ENCODE peak calls at places on chromosomes 4 and X, in five cellular contexts. C is neural progenitor cell, Y is left ventricle myocardium inferior, Z is right cardiac atrium, B is tibial nerve. G is an unnamed sample.

GRCh38 chrX:107677501-107677901 is 49.2 kb downstream of the PRPS1 start:
- DNase-seq in C (peak; percentile 42), Y (no peak), Z (no peak), B (no peak), G (no peak)

GRCh38 chr4:73727685-73728084 is 12.7 kb upstream of the CXCL8 start:
- DNase-seq in C (no peak), Y (no peak), Z (no peak), B (no peak), G (no peak)

GRCh38 chr4:31054295-31054694 is 334.1 kb downstream of the PCDH7 start:
- DNase-seq in C (no peak), Y (no peak), Z (no peak), B (no peak), G (no peak)

GRCh38 chrX:43469391-43470054 is 186.6 kb upstream of the MAOA start:
- DNase-seq in C (no peak), Y (no peak), Z (no peak), B (no peak), G (no peak)

GRCh38 chr4:47705326-47705981 is 132.4 kb downstream of the CORIN start:
- DNase-seq in C (peak; percentile 42), Y (no peak), Z (no peak), B (no peak), G (no peak)

GRCh38 chrX:125727117-125727516 is 407.4 kb downstream of the TEX13C start:
- DNase-seq in C (no peak), Y (no peak), Z (no peak), B (no peak), G (no peak)

GRCh38 chr4:30863031-30863430 is 142.9 kb downstream of the PCDH7 start:
- DNase-seq in C (no peak), Y (no peak), Z (no peak), B (no peak), G (no peak)

GRCh38 chr4:127138586-127138985 is 494.2 kb upstream of the INTU start:
- DNase-seq in C (no peak), Y (no peak), Z (no peak), B (no peak), G (no peak)

GRCh38 chr4:158572608-158573007 is 50.9 kb downstream of the RXFP1 start:
- DNase-seq in C (no peak), Y (no peak), Z (no peak), B (no peak), G (no peak)

GRCh38 chr4:3307486-3307885 is 14.7 kb downstream of the RGS12 start:
- DNase-seq in C (no peak), Y (no peak), Z (peak; percentile 18), B (peak; percentile 2), G (no peak)

GRCh38 chr4:186684889-186685309 is 38.8 kb downstream of the FAT1 start:
- DNase-seq in C (peak; percentile 25), Y (no peak), Z (no peak), B (no peak), G (no peak)
- H3K27ac ChIP-seq in C (no peak overlapping the region), Y (peak overlapping the region; percentile 61), Z (peak overlapping the region; percentile 70), B (no peak overlapping the region), G (no peak overlapping the region)

GRCh38 chrX:38220936-38221386 is 290 bp upstream of the SRPX start:
- DNase-seq in C (no peak), Y (peak; percentile 52), Z (peak; percentile 81), B (no peak), G (no peak)
- H3K4me3 ChIP-seq in C (peak overlapping the region; percentile 52), Y (peak overlapping the region; percentile 70), Z (peak overlapping the region; percentile 59), B (peak overlapping the region; percentile 67), G (peak overlapping the region; percentile 58)

DNA sequence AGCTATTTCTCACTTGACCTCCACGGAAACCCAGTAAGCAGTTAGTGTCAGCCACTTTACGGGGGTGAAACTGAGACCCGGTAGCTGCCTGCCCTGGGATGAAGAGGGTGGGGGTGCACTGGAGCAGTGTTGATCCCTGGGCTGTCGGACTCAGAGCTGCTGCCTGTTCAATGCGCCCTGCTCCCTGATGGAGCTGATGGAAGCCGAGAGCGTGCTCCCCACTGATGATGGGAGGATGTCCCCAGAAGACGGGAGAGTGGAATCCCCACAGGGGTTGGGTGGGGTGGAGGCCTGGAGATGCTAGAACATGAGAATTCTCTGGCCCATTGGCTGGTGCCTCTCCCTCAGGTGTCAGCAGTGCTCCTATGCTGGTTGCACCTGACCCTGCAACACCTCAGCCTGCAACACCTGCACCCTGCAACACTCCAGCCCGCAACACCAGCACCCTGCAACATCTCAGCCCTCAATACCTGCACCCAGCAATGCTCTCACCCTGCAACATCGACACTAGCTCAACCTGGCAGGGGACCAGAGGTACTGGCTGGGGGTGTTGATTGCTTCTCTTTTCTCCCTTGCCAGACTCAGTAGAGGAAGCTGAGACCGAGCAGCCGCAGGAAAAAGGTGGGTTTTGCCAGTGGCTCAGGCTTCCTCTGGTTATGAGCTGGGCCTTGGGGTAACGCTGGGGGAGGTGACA is 25.7 kb downstream of the SH3TC1 start:
- DNase-seq in C (no peak), Y (no peak), Z (peak; percentile 53), B (no peak), G (no peak)
- H3K27me3 ChIP-seq in C (no peaks in the 10 kb centered on the region), Y (no peaks in the 10 kb centered on the region), Z (no peaks in the 10 kb centered on the region), B (no peaks in the 10 kb centered on the region), G (no peaks in the 10 kb centered on the region)

GRCh38 chrX:47194388-47194787 is 759 bp downstream of the UBA1 start:
- DNase-seq in C (no peak), Y (no peak), Z (peak; percentile 34), B (no peak), G (no peak)
- H3K27ac ChIP-seq in C (peak overlapping the region; percentile 90), Y (peak overlapping the region; percentile 97), Z (peak overlapping the region; percentile 100), B (peak overlapping the region; percentile 86), G (peak overlapping the region; percentile 94)